ENCODE peak calls at places on chromosomes 4 and X, in four cellular contexts. R is GM23248, A is germinal center, U is A549. M is an unnamed sample.

GRCh38 chrX:121641560-121641959 is 594.1 kb downstream of the GLUD2 start:
- DNase-seq in R (peak; percentile 59), A (no peak), U (peak; percentile 1), M (peak; percentile 53)

GRCh38 chrX:123797543-123798447 is 62.1 kb upstream of the XIAP start:
- DNase-seq in R (no peak), A (no peak), U (peak; percentile 47), M (no peak)

GRCh38 chr4:95889662-95890061 is 49.8 kb downstream of the PDHA2 start:
- DNase-seq in R (no peak), A (no peak), U (no peak), M (peak; percentile 35)

GRCh38 chr4:26860922-26861433 is 337 bp downstream of the STIM2 start:
- DNase-seq in R (peak; percentile 83), A (peak; percentile 22), U (peak; percentile 26), M (peak; percentile 57)

GRCh38 chr4:137614491-137614890 is 82.2 kb upstream of the PCDH18 start:
- DNase-seq in R (no peak), A (no peak), U (no peak), M (no peak)

GRCh38 chr4:47561331-47561730 is 76.3 kb downstream of the ATP10D start:
- DNase-seq in R (no peak), A (no peak), U (no peak), M (no peak)

GRCh38 chrX:30950391-30950790 is 61.3 kb upstream of the TAB3 start:
- DNase-seq in R (no peak), A (no peak), U (no peak), M (no peak)

GRCh38 chr4:185591679-185592141 is 56.4 kb upstream of the PDLIM3 start:
- DNase-seq in R (peak; percentile 27), A (no peak), U (no peak), M (peak; percentile 54)